ENCODE peak calls at places on chromosomes 16 and 17, in ten cellular contexts. I is NCI-H510A treated with DMSO at 0.1 percent for 48 hours, R is amniotic stem cell, Q is HS-5, E is HTR-8/SVneo, C is cardiac fibroblast, J is aorta, W is fibroblast of mammary gland, U is mesendoderm, A is anterior cingulate cortex. H is an unnamed sample.
A peak's percentile ranks its signal among the peaks of the same experiment; 100 is the strongest.

GRCh38 chr16:53093162-53093744 is 38.5 kb downstream of the CHD9 start:
- DNase-seq in I (no peak), R (no peak), Q (no peak), E (no peak), C (no peak), J (no peak), W (no peak), U (no peak), A (no peak), H (no peak)

GRCh38 chr16:22316411-22316811 is 19.2 kb downstream of the POLR3E start:
- DNase-seq in I (no peak), R (no peak), Q (no peak), E (no peak), C (no peak), J (no peak), W (no peak), U (no peak), A (no peak), H (no peak)

GRCh38 chr16:72094266-72094610 is 591 bp downstream of the DHX38 start:
- DNase-seq in I (no peak), R (no peak), Q (no peak), E (no peak), C (no peak), J (no peak), W (no peak), U (peak; percentile 49), A (no peak), H (no peak)

GRCh38 chr16:78210305-78210704 is 110.9 kb downstream of the WWOX start:
- DNase-seq in I (peak; percentile 29), R (no peak), Q (no peak), E (no peak), C (peak; percentile 12), J (no peak), W (peak; percentile 44), U (peak; percentile 62), A (no peak), H (no peak)

GRCh38 chr16:81204794-81205680 is 33.5 kb upstream of the BCO1 start:
- DNase-seq in I (peak; percentile 23), R (peak; percentile 37), Q (no peak), E (peak; percentile 75), C (peak; percentile 71), J (no peak), W (peak; percentile 67), U (peak; percentile 47), A (peak; percentile 22), H (no peak)

GRCh38 chr17:3026856-3027751 is 36.3 kb downstream of the OR1D5 start:
- DNase-seq in I (no peak), R (no peak), Q (no peak), E (no peak), C (no peak), J (peak; percentile 71), W (no peak), U (no peak), A (no peak), H (no peak)

GRCh38 chr16:22386976-22387375 is 12.6 kb upstream of the CDR2 start:
- DNase-seq in I (no peak), R (no peak), Q (peak; percentile 93), E (peak; percentile 67), C (peak; percentile 89), J (no peak), W (peak; percentile 92), U (no peak), A (no peak), H (no peak)

GRCh38 chr16:49281481-49281842 is at the start of gene CBLN1:
- DNase-seq in I (no peak), R (no peak), Q (no peak), E (no peak), C (no peak), J (no peak), W (no peak), U (no peak), A (no peak), H (no peak)

GRCh38 chr17:77681820-77682219 is 276.7 kb upstream of the TNRC6C start:
- DNase-seq in I (no peak), R (no peak), Q (no peak), E (no peak), C (no peak), J (no peak), W (peak; percentile 14), U (no peak), A (no peak), H (no peak)

GRCh38 chr16:56360117-56361008 is 65.0 kb downstream of the AMFR start:
- DNase-seq in I (no peak), R (no peak), Q (no peak), E (no peak), C (no peak), J (no peak), W (no peak), U (no peak), A (no peak), H (no peak)

GRCh38 chr17:78109489-78109761 is 19.1 kb downstream of the TMC6 start:
- DNase-seq in I (no peak), R (no peak), Q (no peak), E (no peak), C (no peak), J (peak; percentile 28), W (no peak), U (no peak), A (no peak), H (no peak)

GRCh38 chr17:13420294-13421277 is 181.1 kb downstream of the HS3ST3A1 start:
- DNase-seq in I (no peak), R (no peak), Q (peak; percentile 82), E (no peak), C (peak; percentile 93), J (no peak), W (peak; percentile 95), U (no peak), A (no peak), H (no peak)

GRCh38 chr17:62098623-62099231 is 33.6 kb upstream of the MED13 start:
- DNase-seq in I (no peak), R (no peak), Q (no peak), E (no peak), C (no peak), J (no peak), W (no peak), U (no peak), A (no peak), H (no peak)